ENCODE peak calls at places on chromosomes 7 and 10, in five cellular contexts. One of them, this sample, is unnamed.

GRCh38 chr10:13489035-13489434 is 39.8 kb downstream of the BEND7 start:
- DNase-seq in cardiac muscle cell: no peak
- DNase-seq in pancreas: no peak
- DNase-seq in naive thymus-derived CD4-positive, alpha-beta T cell: no peak
- DNase-seq in right lobe of liver: no peak
- DNase-seq in this sample: no peak

GRCh38 chr10:98403812-98404504 is 11.0 kb downstream of the PYROXD2 start:
- DNase-seq in right lobe of liver: no peak
- DNase-seq in naive thymus-derived CD4-positive, alpha-beta T cell: no peak
- DNase-seq in cardiac muscle cell: no peak
- DNase-seq in pancreas: no peak
- DNase-seq in this sample: no peak

GRCh38 chr7:93717217-93717900 is 142.8 kb upstream of the CALCR start:
- DNase-seq in cardiac muscle cell: no peak
- DNase-seq in naive thymus-derived CD4-positive, alpha-beta T cell: no peak
- DNase-seq in pancreas: no peak
- DNase-seq in right lobe of liver: no peak
- DNase-seq in this sample: peak

GRCh38 chr7:21886396-21886795 is 59.3 kb downstream of the CDCA7L start:
- DNase-seq in right lobe of liver: no peak
- DNase-seq in cardiac muscle cell: no peak
- DNase-seq in naive thymus-derived CD4-positive, alpha-beta T cell: no peak
- DNase-seq in pancreas: no peak
- DNase-seq in this sample: no peak

GRCh38 chr10:91380873-91381561 is 29.1 kb upstream of the HECTD2 start:
- DNase-seq in naive thymus-derived CD4-positive, alpha-beta T cell: no peak
- DNase-seq in cardiac muscle cell: peak
- DNase-seq in pancreas: no peak
- DNase-seq in right lobe of liver: no peak
- DNase-seq in this sample: no peak

GRCh38 chr10:44056947-44057811 is 327.7 kb downstream of the CXCL12 start:
- DNase-seq in pancreas: peak
- DNase-seq in right lobe of liver: no peak
- DNase-seq in naive thymus-derived CD4-positive, alpha-beta T cell: no peak
- DNase-seq in cardiac muscle cell: no peak
- DNase-seq in this sample: no peak

GRCh38 chr10:54139819-54140428 is 661.1 kb downstream of the PCDH15 start:
- DNase-seq in naive thymus-derived CD4-positive, alpha-beta T cell: no peak
- DNase-seq in right lobe of liver: no peak
- DNase-seq in pancreas: no peak
- DNase-seq in cardiac muscle cell: no peak
- DNase-seq in this sample: no peak

GRCh38 chr7:133568544-133568943 is 315.7 kb downstream of the EXOC4 start:
- DNase-seq in pancreas: no peak
- DNase-seq in naive thymus-derived CD4-positive, alpha-beta T cell: no peak
- DNase-seq in cardiac muscle cell: no peak
- DNase-seq in right lobe of liver: no peak
- DNase-seq in this sample: no peak

DNA sequence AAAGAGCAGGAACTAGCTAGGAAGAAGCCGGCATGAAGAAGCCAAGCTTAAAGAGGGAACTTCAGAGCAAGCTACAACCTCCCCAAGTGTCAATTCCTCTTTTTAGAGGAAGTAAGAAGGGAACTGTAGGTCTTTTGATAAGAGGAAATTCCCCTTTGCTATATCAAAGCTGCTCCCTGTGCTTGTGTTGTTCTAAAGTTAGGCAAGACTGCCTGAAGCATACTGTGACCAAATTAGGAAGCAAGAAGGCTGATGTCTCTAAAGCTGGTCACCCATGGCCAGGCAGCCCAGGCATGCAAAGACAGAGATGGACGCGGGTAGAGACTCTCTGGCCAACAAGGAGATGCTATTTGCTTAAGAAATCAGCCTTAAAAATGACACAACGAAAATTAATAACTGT is 87.9 kb downstream of the RNF216 start:
- DNase-seq in naive thymus-derived CD4-positive, alpha-beta T cell: no peak
- DNase-seq in cardiac muscle cell: peak
- DNase-seq in pancreas: no peak
- DNase-seq in right lobe of liver: no peak
- DNase-seq in this sample: peak
- H3K4me3 ChIP-seq in naive thymus-derived CD4-positive, alpha-beta T cell: peak
- H3K4me3 ChIP-seq in cardiac muscle cell: no peak
- H3K4me3 ChIP-seq in pancreas: no peak
- H3K4me3 ChIP-seq in right lobe of liver: no peak
- H3K4me3 ChIP-seq in this sample: no peak

DNA sequence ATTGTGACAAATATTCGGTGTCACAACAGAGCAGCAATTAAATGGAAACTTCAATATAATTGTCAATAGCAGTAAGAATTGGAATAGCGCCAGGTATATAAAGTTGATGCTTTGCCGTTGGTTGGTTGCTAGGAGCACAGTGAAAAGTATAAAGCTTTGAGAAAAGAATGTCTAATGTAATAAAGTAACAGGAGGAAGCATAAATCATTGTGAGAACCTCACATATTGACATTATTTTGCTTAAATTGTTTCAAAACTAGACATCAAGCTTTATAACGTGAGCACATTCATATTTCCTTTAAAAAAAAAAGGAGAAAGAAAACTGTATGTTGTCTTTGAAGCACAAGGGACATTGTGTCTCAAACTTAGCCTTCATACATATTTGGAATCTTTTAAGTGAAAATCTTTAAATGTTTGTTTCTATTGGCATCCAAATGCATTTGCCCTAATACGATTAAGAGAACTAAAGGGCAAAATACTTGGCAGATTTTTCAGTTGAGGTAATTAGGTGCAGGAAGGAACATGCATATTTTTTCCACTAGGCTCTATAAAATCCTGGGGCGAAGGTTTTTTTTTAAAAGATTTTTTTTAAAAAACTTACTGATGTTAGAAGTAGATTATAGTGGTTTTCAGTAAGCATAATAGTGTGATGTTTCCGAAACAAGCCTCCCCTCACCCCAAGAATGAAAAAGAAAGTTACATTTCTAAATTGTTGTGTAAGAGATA is 92.3 kb downstream of the ARID5B start:
- DNase-seq in pancreas: no peak
- DNase-seq in naive thymus-derived CD4-positive, alpha-beta T cell: peak
- DNase-seq in cardiac muscle cell: no peak
- DNase-seq in right lobe of liver: no peak
- DNase-seq in this sample: no peak
- H3K4me3 ChIP-seq in pancreas: no peak
- H3K4me3 ChIP-seq in naive thymus-derived CD4-positive, alpha-beta T cell: peak
- H3K4me3 ChIP-seq in cardiac muscle cell: no peak
- H3K4me3 ChIP-seq in right lobe of liver: no peak
- H3K4me3 ChIP-seq in this sample: no peak

DNA sequence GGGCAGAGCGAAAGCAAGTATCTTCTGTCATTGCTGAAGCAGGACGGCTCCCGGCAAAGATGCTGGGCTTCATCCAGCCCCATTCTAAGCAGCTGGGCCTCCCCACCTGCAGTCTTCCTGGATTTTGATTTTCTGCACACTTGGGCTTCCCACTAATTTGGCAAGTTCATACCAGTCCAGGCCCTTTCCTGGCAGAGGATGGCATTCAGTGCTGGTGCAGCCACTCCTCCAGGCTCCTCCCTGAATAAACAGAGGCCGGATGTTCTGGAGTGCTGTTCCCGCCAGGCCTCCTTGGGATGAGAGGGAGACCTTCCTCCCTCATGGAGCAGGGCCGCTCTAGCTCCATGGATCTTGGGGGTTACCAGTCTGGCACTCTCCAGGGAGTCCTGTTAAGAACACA is 3.4 kb downstream of the BAG3 start:
- DNase-seq in right lobe of liver: peak
- DNase-seq in cardiac muscle cell: no peak
- DNase-seq in naive thymus-derived CD4-positive, alpha-beta T cell: no peak
- DNase-seq in pancreas: peak
- DNase-seq in this sample: no peak
- H3K4me3 ChIP-seq in right lobe of liver: no peak
- H3K4me3 ChIP-seq in cardiac muscle cell: no peak
- H3K4me3 ChIP-seq in naive thymus-derived CD4-positive, alpha-beta T cell: peak
- H3K4me3 ChIP-seq in pancreas: no peak
- H3K4me3 ChIP-seq in this sample: peak

GRCh38 chr7:2978403-2978802 is 65.3 kb downstream of the CARD11 start:
- DNase-seq in cardiac muscle cell: peak
- DNase-seq in right lobe of liver: no peak
- DNase-seq in naive thymus-derived CD4-positive, alpha-beta T cell: peak
- DNase-seq in pancreas: peak
- DNase-seq in this sample: no peak
- H3K4me3 ChIP-seq in cardiac muscle cell: no peak
- H3K4me3 ChIP-seq in right lobe of liver: no peak
- H3K4me3 ChIP-seq in naive thymus-derived CD4-positive, alpha-beta T cell: peak
- H3K4me3 ChIP-seq in pancreas: no peak
- H3K4me3 ChIP-seq in this sample: no peak

DNA sequence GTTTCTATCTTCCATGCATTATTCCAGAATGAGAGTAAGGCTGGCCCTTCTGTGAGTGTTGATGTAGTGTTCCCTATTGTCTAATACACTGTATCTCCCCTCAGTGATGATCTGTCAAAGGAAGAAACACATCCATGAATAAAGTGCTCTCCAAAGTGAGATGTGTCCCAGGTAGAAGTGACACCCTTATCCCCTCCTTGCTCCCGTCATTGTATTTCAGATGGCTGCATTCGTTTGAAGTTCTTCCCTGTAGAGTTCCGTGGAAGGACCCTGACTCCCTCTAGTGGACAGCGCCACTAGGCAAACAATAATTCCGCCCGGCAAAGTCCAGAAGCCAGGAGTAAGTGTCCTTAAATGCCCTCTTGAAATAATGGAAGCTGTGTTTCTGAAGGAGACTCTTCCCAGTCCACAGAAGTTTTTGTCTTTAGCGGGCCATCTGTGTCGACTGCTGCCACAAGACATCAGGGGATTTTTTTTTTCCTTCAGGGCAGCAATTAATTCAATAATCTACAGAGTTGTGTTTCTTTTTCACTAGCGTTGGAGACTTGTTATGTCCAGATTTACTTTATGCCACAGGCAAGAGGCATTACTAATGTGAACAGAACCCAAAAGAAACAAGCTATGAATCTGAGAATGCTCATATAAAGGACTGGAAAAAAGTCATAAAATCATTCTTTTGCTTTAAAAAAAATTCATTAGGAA is 64.6 kb downstream of the THNSL1 start:
- DNase-seq in right lobe of liver: peak
- DNase-seq in pancreas: peak
- DNase-seq in cardiac muscle cell: peak
- DNase-seq in naive thymus-derived CD4-positive, alpha-beta T cell: peak
- DNase-seq in this sample: peak
- H3K4me3 ChIP-seq in right lobe of liver: no peak
- H3K4me3 ChIP-seq in pancreas: no peak
- H3K4me3 ChIP-seq in cardiac muscle cell: no peak
- H3K4me3 ChIP-seq in naive thymus-derived CD4-positive, alpha-beta T cell: no peak
- H3K4me3 ChIP-seq in this sample: no peak

GRCh38 chr7:104945599-104945956 is 68.4 kb upstream of the KMT2E start:
- DNase-seq in pancreas: no peak
- DNase-seq in cardiac muscle cell: no peak
- DNase-seq in right lobe of liver: no peak
- DNase-seq in naive thymus-derived CD4-positive, alpha-beta T cell: no peak
- DNase-seq in this sample: no peak

GRCh38 chr7:104938741-104939390 is 75.1 kb upstream of the KMT2E start:
- DNase-seq in cardiac muscle cell: no peak
- DNase-seq in pancreas: no peak
- DNase-seq in naive thymus-derived CD4-positive, alpha-beta T cell: no peak
- DNase-seq in right lobe of liver: no peak
- DNase-seq in this sample: no peak

GRCh38 chr7:104946338-104946737 is 67.7 kb upstream of the KMT2E start:
- DNase-seq in naive thymus-derived CD4-positive, alpha-beta T cell: no peak
- DNase-seq in right lobe of liver: no peak
- DNase-seq in pancreas: no peak
- DNase-seq in cardiac muscle cell: no peak
- DNase-seq in this sample: no peak

GRCh38 chr7:104940023-104940710 is 73.8 kb upstream of the KMT2E start:
- DNase-seq in right lobe of liver: no peak
- DNase-seq in pancreas: no peak
- DNase-seq in cardiac muscle cell: no peak
- DNase-seq in naive thymus-derived CD4-positive, alpha-beta T cell: no peak
- DNase-seq in this sample: no peak

GRCh38 chr7:104943502-104944343 is 70.3 kb upstream of the KMT2E start:
- DNase-seq in pancreas: peak
- DNase-seq in cardiac muscle cell: peak
- DNase-seq in right lobe of liver: no peak
- DNase-seq in naive thymus-derived CD4-positive, alpha-beta T cell: peak
- DNase-seq in this sample: peak
- H3K4me3 ChIP-seq in pancreas: no peak
- H3K4me3 ChIP-seq in cardiac muscle cell: no peak
- H3K4me3 ChIP-seq in right lobe of liver: no peak
- H3K4me3 ChIP-seq in naive thymus-derived CD4-positive, alpha-beta T cell: peak
- H3K4me3 ChIP-seq in this sample: no peak